ENCODE peak calls at places on chromosomes 7 and 10, in seven cellular contexts. A is CD8-positive, alpha-beta memory T cell; U is body of pancreas; X is heart left ventricle; S is pancreas; R is NT2/D1; Z is small intestine. J is an unnamed sample.

GRCh38 chr10:100827819-100828743 is 82.7 kb downstream of the PAX2 start:
- DNase-seq in A (no peak), U (peak), X (no peak), S (peak), R (no peak), Z (peak), J (no peak)

GRCh38 chr10:62130948-62131347 is 137.7 kb downstream of the RTKN2 start:
- DNase-seq in A (no peak), U (no peak), X (peak), S (no peak), R (no peak), Z (no peak), J (no peak)

GRCh38 chr7:117705630-117706029 is 167.6 kb downstream of the CTTNBP2 start:
- DNase-seq in A (no peak), U (no peak), X (no peak), S (no peak), R (no peak), Z (no peak), J (no peak)

GRCh38 chr7:2476776-2477446 is 713 bp upstream of the GRIFIN start:
- DNase-seq in A (no peak), U (no peak), X (no peak), S (no peak), R (no peak), Z (no peak), J (no peak)

GRCh38 chr7:131202451-131202850 is 125.2 kb upstream of the MKLN1 start:
- DNase-seq in A (no peak), U (no peak), X (no peak), S (no peak), R (no peak), Z (no peak), J (no peak)

GRCh38 chr10:5283305-5284158 is 81.2 kb upstream of the UCN3 start:
- DNase-seq in A (no peak), U (peak), X (peak), S (peak), R (peak), Z (peak), J (peak)

GRCh38 chr7:158344706-158345300 is 242.8 kb downstream of the PTPRN2 start:
- DNase-seq in A (no peak), U (peak), X (no peak), S (peak), R (no peak), Z (no peak), J (no peak)

GRCh38 chr7:106291247-106291646 is 6.5 kb upstream of the NAMPT start:
- DNase-seq in A (no peak), U (no peak), X (no peak), S (no peak), R (no peak), Z (no peak), J (no peak)

GRCh38 chr7:116242759-116243158 is 32.4 kb downstream of the TES start:
- DNase-seq in A (no peak), U (no peak), X (no peak), S (no peak), R (no peak), Z (no peak), J (no peak)

GRCh38 chr10:12726971-12727831 is 274.3 kb downstream of the CCDC3 start:
- DNase-seq in A (no peak), U (no peak), X (no peak), S (no peak), R (no peak), Z (no peak), J (no peak)

GRCh38 chr10:9036711-9037204 is 982.3 kb downstream of the GATA3 start:
- DNase-seq in A (no peak), U (no peak), X (no peak), S (no peak), R (no peak), Z (no peak), J (no peak)

GRCh38 chr7:99368750-99369389 is 5.7 kb upstream of the ARPC1B start:
- DNase-seq in A (no peak), U (no peak), X (no peak), S (no peak), R (no peak), Z (peak), J (no peak)

GRCh38 chr10:126376956-126377355 is 11.3 kb downstream of the ADAM12 start:
- DNase-seq in A (no peak), U (no peak), X (no peak), S (no peak), R (no peak), Z (no peak), J (no peak)

GRCh38 chr10:69065406-69066361 is 22.2 kb upstream of the SRGN start:
- DNase-seq in A (no peak), U (peak), X (peak), S (no peak), R (no peak), Z (no peak), J (no peak)

GRCh38 chr7:1690359-1690958 is 20.4 kb downstream of the ELFN1 start:
- DNase-seq in A (no peak), U (no peak), X (no peak), S (no peak), R (no peak), Z (no peak), J (no peak)

GRCh38 chr10:28295346-28295745 is 7.5 kb downstream of the MPP7 start:
- DNase-seq in A (no peak), U (no peak), X (no peak), S (no peak), R (no peak), Z (no peak), J (no peak)

GRCh38 chr7:159026271-159027047 is 118.2 kb downstream of the VIPR2 start:
- DNase-seq in A (no peak), U (no peak), X (peak), S (peak), R (no peak), Z (no peak), J (no peak)

GRCh38 chr7:2725178-2726105 is 37.4 kb downstream of the AMZ1 start:
- DNase-seq in A (no peak), U (no peak), X (no peak), S (peak), R (no peak), Z (no peak), J (peak)

GRCh38 chr7:19984231-19984632 is 210.8 kb upstream of the TMEM196 start:
- DNase-seq in A (no peak), U (no peak), X (no peak), S (no peak), R (no peak), Z (no peak), J (no peak)

GRCh38 chr7:76225379-76225778 is 23.7 kb downstream of the SRRM3 start:
- DNase-seq in A (no peak), U (no peak), X (no peak), S (no peak), R (peak), Z (no peak), J (peak)

GRCh38 chr10:62194924-62195674 is 73.5 kb downstream of the RTKN2 start:
- DNase-seq in A (no peak), U (no peak), X (no peak), S (no peak), R (no peak), Z (no peak), J (no peak)

GRCh38 chr7:139784643-139785042 is 6.8 kb upstream of the HIPK2 start:
- DNase-seq in A (no peak), U (no peak), X (no peak), S (no peak), R (no peak), Z (no peak), J (no peak)

GRCh38 chr10:117476716-117477115 is 65.8 kb upstream of the EMX2 start:
- DNase-seq in A (no peak), U (no peak), X (no peak), S (no peak), R (no peak), Z (no peak), J (no peak)

GRCh38 chr7:2955177-2955768 is 88.4 kb downstream of the CARD11 start:
- DNase-seq in A (no peak), U (no peak), X (no peak), S (no peak), R (no peak), Z (no peak), J (no peak)

GRCh38 chr7:18225067-18225466 is 197.4 kb upstream of the PRPS1L1 start:
- DNase-seq in A (no peak), U (no peak), X (no peak), S (no peak), R (no peak), Z (no peak), J (no peak)

GRCh38 chr7:43248961-43249807 is 136.7 kb downstream of the HECW1 start:
- DNase-seq in A (no peak), U (no peak), X (no peak), S (no peak), R (no peak), Z (peak), J (peak)

GRCh38 chr10:7007575-7008190 is 403.2 kb downstream of the SFMBT2 start:
- DNase-seq in A (no peak), U (no peak), X (no peak), S (no peak), R (no peak), Z (no peak), J (no peak)

GRCh38 chr7:17558558-17559332 is 260.3 kb downstream of the AHR start:
- DNase-seq in A (no peak), U (no peak), X (no peak), S (no peak), R (no peak), Z (peak), J (peak)

GRCh38 chr10:129755075-129756020 is 208.7 kb downstream of the EBF3 start:
- DNase-seq in A (no peak), U (peak), X (no peak), S (peak), R (no peak), Z (no peak), J (no peak)

GRCh38 chr7:142385528-142386340 is 127.9 kb upstream of the PRSS58 start:
- DNase-seq in A (peak), U (peak), X (peak), S (no peak), R (peak), Z (peak), J (peak)

GRCh38 chr7:29194206-29194593 is 375 bp upstream of the CHN2 start:
- DNase-seq in A (peak), U (peak), X (peak), S (peak), R (no peak), Z (no peak), J (peak)

GRCh38 chr10:82683989-82684388 is 809.0 kb downstream of the NRG3 start:
- DNase-seq in A (no peak), U (no peak), X (no peak), S (no peak), R (no peak), Z (no peak), J (no peak)

GRCh38 chr7:66627151-66627681 is 1.5 kb upstream of the KCTD7 start:
- DNase-seq in A (no peak), U (no peak), X (no peak), S (no peak), R (no peak), Z (no peak), J (no peak)

GRCh38 chr7:107874605-107875446 is 16.2 kb upstream of the DLD start:
- DNase-seq in A (peak), U (peak), X (peak), S (no peak), R (peak), Z (peak), J (peak)

GRCh38 chr10:11936389-11937152 is 106.0 kb downstream of the UPF2 start:
- DNase-seq in A (no peak), U (no peak), X (no peak), S (no peak), R (peak), Z (no peak), J (no peak)

DNA sequence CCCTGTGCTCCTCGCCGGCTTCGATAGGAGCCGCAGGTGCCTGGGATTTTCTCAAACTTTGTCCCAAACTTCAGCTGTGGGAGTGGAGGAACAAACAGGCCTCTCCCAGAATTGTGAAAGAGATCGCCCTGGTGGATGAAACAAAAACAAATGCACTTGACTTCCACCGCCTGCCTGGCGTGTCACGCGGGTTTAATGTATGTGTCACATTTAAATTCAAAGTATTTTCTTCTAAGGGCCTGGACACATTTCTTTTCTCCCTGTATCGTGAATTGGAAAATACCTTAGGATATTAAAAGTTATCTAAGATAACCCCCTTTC is 694 bp upstream of the WASL start:
- DNase-seq in A (no peak), U (no peak), X (no peak), S (no peak), R (no peak), Z (peak), J (no peak)
- H3K4me3 ChIP-seq in A (peak), U (peak), X (peak), S (peak), R (peak), Z (peak), J (peak)

GRCh38 chr10:99450624-99451498 is 20.4 kb upstream of the GOT1 start:
- DNase-seq in A (no peak), U (no peak), X (no peak), S (no peak), R (no peak), Z (no peak), J (no peak)

GRCh38 chr10:99450156-99450555 is 19.7 kb upstream of the GOT1 start:
- DNase-seq in A (no peak), U (no peak), X (no peak), S (no peak), R (no peak), Z (no peak), J (no peak)

GRCh38 chr10:99451981-99452380 is 21.6 kb upstream of the GOT1 start:
- DNase-seq in A (no peak), U (no peak), X (no peak), S (no peak), R (no peak), Z (no peak), J (no peak)

GRCh38 chr10:99451499-99451788 is 21.0 kb upstream of the GOT1 start:
- DNase-seq in A (no peak), U (no peak), X (no peak), S (no peak), R (no peak), Z (no peak), J (no peak)

DNA sequence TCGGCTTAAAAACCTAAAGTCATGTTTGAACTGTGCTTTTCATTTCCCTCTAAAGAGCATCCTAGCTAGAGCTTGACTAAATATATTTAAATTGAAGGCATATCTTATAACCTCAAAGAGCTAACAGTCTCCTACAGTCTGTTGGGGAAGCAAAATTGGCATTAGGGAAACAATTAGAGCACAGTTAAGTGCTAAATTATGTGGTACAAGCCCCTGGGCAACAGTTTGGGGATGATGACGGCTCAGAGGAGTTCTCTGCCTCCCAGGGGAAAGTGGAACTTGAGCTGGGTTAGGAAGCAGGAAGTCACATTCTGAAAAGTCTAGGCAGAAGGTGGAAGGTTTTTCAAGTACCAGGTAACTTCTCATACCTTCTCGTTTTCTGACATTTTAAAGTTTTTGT is 18.6 kb upstream of the GOT1 start:
- DNase-seq in A (no peak), U (no peak), X (no peak), S (no peak), R (no peak), Z (no peak), J (no peak)
- H3K4me3 ChIP-seq in A (no peak), U (no peak), X (no peak), S (no peak), R (no peak), Z (no peak), J (no peak)

DNA sequence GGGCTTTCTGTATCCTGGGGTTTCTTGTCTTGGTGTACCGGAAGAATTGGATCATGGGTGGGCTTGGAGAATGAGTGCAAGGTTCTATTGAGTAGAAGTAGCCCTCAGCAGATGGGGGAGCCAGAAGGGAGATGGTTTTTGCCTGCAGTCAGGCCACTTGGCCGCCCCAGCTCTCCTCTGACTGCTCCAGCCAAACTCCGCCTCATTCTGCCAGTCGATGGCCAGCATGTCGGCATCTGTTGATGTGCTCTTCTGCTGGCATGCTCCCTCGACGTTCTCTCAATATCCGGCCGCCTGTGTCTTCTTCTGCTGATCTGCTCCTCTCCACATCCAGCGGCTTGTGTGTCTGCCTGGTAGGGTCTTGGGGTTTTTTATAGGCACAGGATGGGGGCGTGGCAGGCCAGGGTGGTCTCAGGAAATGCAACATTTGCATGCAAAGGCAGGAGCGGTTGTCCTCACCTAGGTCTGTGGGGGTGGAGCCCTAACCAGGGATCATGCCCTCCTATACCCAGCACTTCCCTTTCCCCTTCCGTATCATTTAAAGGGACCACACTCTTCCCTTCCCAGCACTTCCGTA is 40.2 kb upstream of the TNS3 start:
- DNase-seq in A (no peak), U (no peak), X (no peak), S (no peak), R (no peak), Z (no peak), J (no peak)
- H3K4me3 ChIP-seq in A (no peak), U (no peak), X (no peak), S (no peak), R (no peak), Z (no peak), J (no peak)

GRCh38 chr10:132541129-132541528 is 3.5 kb downstream of the INPP5A start:
- DNase-seq in A (no peak), U (no peak), X (peak), S (peak), R (no peak), Z (no peak), J (peak)
- H3K4me3 ChIP-seq in A (no peak), U (no peak), X (no peak), S (no peak), R (no peak), Z (no peak), J (no peak)

J was measured in mucosa of descending colon.